ENCODE peak calls at places on chromosome 11, in four cellular contexts. One of them, this sample, is unnamed.

GRCh38 chr11:76119779-76120178 is 86.5 kb downstream of the WNT11 start:
- DNase-seq in brain microvascular endothelial cell: no peak
- DNase-seq in HFFc6: no peak
- DNase-seq in astrocyte of the spinal cord: no peak
- DNase-seq in this sample: no peak

GRCh38 chr11:68609761-68610160 is 74.6 kb upstream of the GAL start:
- DNase-seq in brain microvascular endothelial cell: no peak
- DNase-seq in astrocyte of the spinal cord: no peak
- DNase-seq in HFFc6: no peak
- DNase-seq in this sample: no peak

GRCh38 chr11:21142007-21142406 is 472.6 kb downstream of the NELL1 start:
- DNase-seq in HFFc6: no peak
- DNase-seq in brain microvascular endothelial cell: no peak
- DNase-seq in astrocyte of the spinal cord: no peak
- DNase-seq in this sample: no peak

GRCh38 chr11:7559404-7560283 is 45.8 kb downstream of the PPFIBP2 start:
- DNase-seq in astrocyte of the spinal cord: no peak
- DNase-seq in HFFc6: no peak
- DNase-seq in brain microvascular endothelial cell: no peak
- DNase-seq in this sample: no peak

GRCh38 chr11:130520231-130520630 is 71.8 kb downstream of the ADAMTS15 start:
- DNase-seq in HFFc6: no peak
- DNase-seq in astrocyte of the spinal cord: no peak
- DNase-seq in brain microvascular endothelial cell: no peak
- DNase-seq in this sample: no peak

GRCh38 chr11:64643258-64643881 is 52.4 kb downstream of the SLC22A12 start:
- DNase-seq in astrocyte of the spinal cord: no peak
- DNase-seq in brain microvascular endothelial cell: no peak
- DNase-seq in HFFc6: no peak
- DNase-seq in this sample: no peak

GRCh38 chr11:74592063-74592440 is 330 bp upstream of the POLD3 start:
- DNase-seq in brain microvascular endothelial cell: no peak
- DNase-seq in HFFc6: no peak
- DNase-seq in astrocyte of the spinal cord: no peak
- DNase-seq in this sample: no peak

GRCh38 chr11:78289547-78290292 is 101.0 kb downstream of the USP35 start:
- DNase-seq in astrocyte of the spinal cord: no peak
- DNase-seq in HFFc6: no peak
- DNase-seq in brain microvascular endothelial cell: no peak
- DNase-seq in this sample: no peak

GRCh38 chr11:95585752-95586077 is 203.9 kb downstream of the FAM76B start:
- DNase-seq in astrocyte of the spinal cord: no peak
- DNase-seq in HFFc6: no peak
- DNase-seq in brain microvascular endothelial cell: no peak
- DNase-seq in this sample: no peak

GRCh38 chr11:118079507-118079906 is 2.6 kb downstream of the TMPRSS4 start:
- DNase-seq in astrocyte of the spinal cord: no peak
- DNase-seq in brain microvascular endothelial cell: no peak
- DNase-seq in HFFc6: no peak
- DNase-seq in this sample: no peak

GRCh38 chr11:21007297-21007696 is 337.9 kb downstream of the NELL1 start:
- DNase-seq in brain microvascular endothelial cell: no peak
- DNase-seq in astrocyte of the spinal cord: no peak
- DNase-seq in HFFc6: no peak
- DNase-seq in this sample: no peak

GRCh38 chr11:131598305-131598704 is 227.9 kb downstream of the NTM start:
- DNase-seq in astrocyte of the spinal cord: no peak
- DNase-seq in brain microvascular endothelial cell: no peak
- DNase-seq in HFFc6: no peak
- DNase-seq in this sample: no peak

GRCh38 chr11:121553806-121554205 is 101.0 kb upstream of the SORL1-AS1 start:
- DNase-seq in HFFc6: no peak
- DNase-seq in brain microvascular endothelial cell: peak; percentile 16
- DNase-seq in astrocyte of the spinal cord: peak; percentile 25
- DNase-seq in this sample: no peak

GRCh38 chr11:65132988-65133700 is 1.2 kb downstream of the SYVN1 start:
- DNase-seq in astrocyte of the spinal cord: no peak
- DNase-seq in brain microvascular endothelial cell: no peak
- DNase-seq in HFFc6: no peak
- DNase-seq in this sample: no peak

GRCh38 chr11:3836903-3837302 is 3.9 kb downstream of the RHOG start:
- DNase-seq in astrocyte of the spinal cord: no peak
- DNase-seq in brain microvascular endothelial cell: no peak
- DNase-seq in HFFc6: no peak
- DNase-seq in this sample: no peak

GRCh38 chr11:48125866-48126265 is 90.7 kb upstream of the OR4B1 start:
- DNase-seq in HFFc6: no peak
- DNase-seq in brain microvascular endothelial cell: no peak
- DNase-seq in astrocyte of the spinal cord: no peak
- DNase-seq in this sample: no peak

GRCh38 chr11:120599816-120600420 is 88.4 kb downstream of the GRIK4 start:
- DNase-seq in astrocyte of the spinal cord: no peak
- DNase-seq in brain microvascular endothelial cell: no peak
- DNase-seq in HFFc6: no peak
- DNase-seq in this sample: no peak

GRCh38 chr11:77854838-77855237 is 33.9 kb downstream of the AAMDC start:
- DNase-seq in astrocyte of the spinal cord: no peak
- DNase-seq in HFFc6: no peak
- DNase-seq in brain microvascular endothelial cell: no peak
- DNase-seq in this sample: no peak

GRCh38 chr11:130677486-130678153 is 229.2 kb downstream of the ADAMTS15 start:
- DNase-seq in astrocyte of the spinal cord: peak; percentile 47
- DNase-seq in brain microvascular endothelial cell: peak; percentile 88
- DNase-seq in HFFc6: peak; percentile 89
- DNase-seq in this sample: no peak

GRCh38 chr11:77074626-77075221 is 8.0 kb downstream of the CAPN5 start:
- DNase-seq in brain microvascular endothelial cell: no peak
- DNase-seq in astrocyte of the spinal cord: no peak
- DNase-seq in HFFc6: no peak
- DNase-seq in this sample: peak; percentile 57

GRCh38 chr11:42806191-42806590 is 505.6 kb upstream of the API5 start:
- DNase-seq in astrocyte of the spinal cord: no peak
- DNase-seq in brain microvascular endothelial cell: no peak
- DNase-seq in HFFc6: no peak
- DNase-seq in this sample: no peak

GRCh38 chr11:7511405-7511804 is 2.4 kb upstream of the PPFIBP2 start:
- DNase-seq in brain microvascular endothelial cell: no peak
- DNase-seq in astrocyte of the spinal cord: no peak
- DNase-seq in HFFc6: no peak
- DNase-seq in this sample: no peak

GRCh38 chr11:11876458-11876857 is 34.7 kb downstream of the USP47 start:
- DNase-seq in HFFc6: no peak
- DNase-seq in brain microvascular endothelial cell: peak; percentile 20
- DNase-seq in astrocyte of the spinal cord: no peak
- DNase-seq in this sample: no peak
- TF ChIP-seq CTCF in HFFc6: peak; percentile 47
- TF ChIP-seq CTCF in brain microvascular endothelial cell: peak; percentile 64
- TF ChIP-seq CTCF in astrocyte of the spinal cord: peak; percentile 37
- TF ChIP-seq CTCF in this sample: peak; percentile 25

DNA sequence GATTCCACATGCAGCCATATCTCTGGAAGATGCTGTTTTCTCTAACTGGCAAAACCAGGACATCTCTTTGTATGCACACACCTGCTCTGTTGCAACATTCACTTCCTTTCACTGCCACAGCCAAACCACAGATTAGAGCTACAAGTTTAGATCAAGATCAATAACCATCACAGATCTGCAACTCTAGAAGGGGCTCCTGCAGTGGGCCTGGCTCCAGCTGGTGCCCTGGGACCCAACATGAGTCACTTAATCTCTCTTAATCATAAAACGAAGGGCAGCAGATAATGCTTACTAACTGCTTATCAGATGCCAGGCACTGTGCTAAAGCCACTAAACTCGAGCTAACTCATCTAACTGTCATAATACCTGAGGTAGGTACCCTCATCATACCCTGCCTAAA is 22.1 kb downstream of the SMCO4 start:
- DNase-seq in HFFc6: no peak
- DNase-seq in brain microvascular endothelial cell: no peak
- DNase-seq in astrocyte of the spinal cord: no peak
- DNase-seq in this sample: no peak
- TF ChIP-seq CTCF in HFFc6: no peak
- TF ChIP-seq CTCF in brain microvascular endothelial cell: no peak
- TF ChIP-seq CTCF in astrocyte of the spinal cord: no peak
- TF ChIP-seq CTCF in this sample: no peak

GRCh38 chr11:57430946-57431345 is 4.0 kb upstream of the SLC43A3 start:
- DNase-seq in brain microvascular endothelial cell: no peak
- DNase-seq in HFFc6: no peak
- DNase-seq in astrocyte of the spinal cord: no peak
- DNase-seq in this sample: no peak
- TF ChIP-seq CTCF in brain microvascular endothelial cell: no peak
- TF ChIP-seq CTCF in HFFc6: no peak
- TF ChIP-seq CTCF in astrocyte of the spinal cord: peak; percentile 8
- TF ChIP-seq CTCF in this sample: no peak

GRCh38 chr11:32331098-32331497 is 104.2 kb downstream of the WT1 start:
- DNase-seq in astrocyte of the spinal cord: no peak
- DNase-seq in HFFc6: no peak
- DNase-seq in brain microvascular endothelial cell: no peak
- DNase-seq in this sample: no peak

GRCh38 chr11:32332990-32333334 is 102.4 kb downstream of the WT1 start:
- DNase-seq in astrocyte of the spinal cord: no peak
- DNase-seq in HFFc6: no peak
- DNase-seq in brain microvascular endothelial cell: no peak
- DNase-seq in this sample: no peak

GRCh38 chr11:32331792-32332191 is 103.5 kb downstream of the WT1 start:
- DNase-seq in HFFc6: no peak
- DNase-seq in astrocyte of the spinal cord: no peak
- DNase-seq in brain microvascular endothelial cell: no peak
- DNase-seq in this sample: no peak

GRCh38 chr11:32334822-32335221 is 100.5 kb downstream of the WT1 start:
- DNase-seq in HFFc6: no peak
- DNase-seq in astrocyte of the spinal cord: no peak
- DNase-seq in brain microvascular endothelial cell: no peak
- DNase-seq in this sample: no peak

DNA sequence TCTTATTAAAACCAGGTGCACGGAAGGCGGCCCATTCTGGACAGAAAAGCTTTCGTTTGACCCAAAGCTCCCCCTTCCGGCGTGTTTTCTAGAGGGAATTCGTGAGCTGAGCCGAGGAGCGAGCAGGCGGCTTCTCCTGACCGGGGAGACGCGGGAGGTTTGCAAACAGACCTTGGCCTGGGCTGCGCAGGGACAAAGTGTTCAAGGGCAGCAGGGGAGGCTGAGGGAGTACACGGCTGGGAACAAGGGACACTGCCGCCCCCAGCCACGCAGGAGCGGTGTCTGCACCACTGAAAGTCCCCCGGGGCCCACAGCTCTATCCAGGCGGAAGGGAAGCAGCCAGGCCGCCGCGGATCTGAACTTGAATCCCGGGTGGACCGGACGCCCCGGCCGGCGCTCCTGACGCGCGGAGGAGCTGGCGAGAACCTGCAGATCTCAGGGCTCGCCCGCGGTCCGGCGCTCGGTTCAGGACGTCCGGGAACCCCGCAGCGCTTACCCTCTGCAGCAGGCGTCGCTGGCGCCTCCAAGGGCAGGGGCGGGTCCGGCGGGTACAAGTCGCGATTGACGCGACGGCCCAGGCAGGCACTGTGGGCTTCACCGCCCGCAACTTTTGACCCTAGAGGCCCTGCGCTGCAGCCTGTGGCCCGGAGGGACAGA is 101.9 kb downstream of the WT1 start:
- DNase-seq in HFFc6: no peak
- DNase-seq in astrocyte of the spinal cord: peak; percentile 45
- DNase-seq in brain microvascular endothelial cell: peak; percentile 44
- DNase-seq in this sample: no peak
- TF ChIP-seq CTCF in HFFc6: no peak
- TF ChIP-seq CTCF in astrocyte of the spinal cord: peak; percentile 53
- TF ChIP-seq CTCF in brain microvascular endothelial cell: peak; percentile 67
- TF ChIP-seq CTCF in this sample: peak; percentile 58

DNA sequence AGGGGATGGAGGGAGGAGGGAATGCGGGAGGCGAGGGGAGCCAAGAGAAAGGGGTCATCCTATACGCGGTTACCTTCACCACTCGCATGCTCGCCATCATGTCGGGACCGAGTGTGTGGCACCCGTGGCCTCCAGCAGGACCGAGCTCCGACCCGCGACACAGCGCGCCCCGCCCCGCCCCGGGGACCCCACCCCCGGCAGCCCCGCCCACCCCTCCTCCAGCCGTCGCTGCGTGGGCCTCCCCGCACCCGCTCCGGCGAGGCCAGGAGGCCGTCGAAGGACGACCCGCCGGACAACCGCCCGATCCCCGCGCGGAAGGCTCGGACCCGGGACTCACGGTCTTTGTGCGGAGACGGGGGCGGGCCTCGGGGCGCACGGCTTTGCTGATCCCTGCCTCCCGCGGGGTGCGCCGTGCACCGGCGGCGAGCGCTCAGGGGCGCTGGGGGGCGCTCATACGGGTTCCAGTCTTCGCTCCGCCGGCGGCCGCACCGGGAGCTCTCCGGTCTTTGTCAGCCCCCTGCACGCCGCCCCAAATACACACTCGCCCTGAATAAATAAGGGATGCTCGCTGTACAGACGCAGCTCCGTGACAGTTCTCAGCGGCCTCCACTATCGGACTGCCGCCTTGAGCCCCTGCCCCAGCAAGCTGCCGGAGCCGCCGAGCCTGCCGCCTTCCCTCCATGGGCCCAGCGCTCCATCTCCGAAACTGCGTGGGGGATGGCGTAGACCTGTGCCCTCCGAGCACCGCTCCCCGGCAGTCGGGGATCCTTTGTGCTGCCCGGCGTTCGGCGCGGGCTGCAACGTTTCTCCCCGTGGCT is at the start of gene UBE2L6:
- DNase-seq in HFFc6: peak; percentile 5
- DNase-seq in brain microvascular endothelial cell: no peak
- DNase-seq in astrocyte of the spinal cord: peak; percentile 39
- DNase-seq in this sample: peak; percentile 77
- TF ChIP-seq CTCF in HFFc6: no peak
- TF ChIP-seq CTCF in brain microvascular endothelial cell: no peak
- TF ChIP-seq CTCF in astrocyte of the spinal cord: peak; percentile 29
- TF ChIP-seq CTCF in this sample: no peak

GRCh38 chr11:102534261-102534872 is 3.8 kb upstream of the MMP7 start:
- DNase-seq in brain microvascular endothelial cell: no peak
- DNase-seq in astrocyte of the spinal cord: no peak
- DNase-seq in HFFc6: no peak
- DNase-seq in this sample: no peak
- TF ChIP-seq CTCF in brain microvascular endothelial cell: peak; percentile 37
- TF ChIP-seq CTCF in astrocyte of the spinal cord: peak; percentile 20
- TF ChIP-seq CTCF in HFFc6: peak; percentile 46
- TF ChIP-seq CTCF in this sample: no peak